ENCODE peak calls at places on chromosomes 6 and 20, in four cellular contexts. Q is endothelial cell, Z is choroid plexus epithelial cell, H is astrocyte. K is an unnamed sample.
A peak's percentile ranks its signal among the peaks of the same experiment; 100 is the strongest.

GRCh38 chr20:4896971-4897497 is 104.3 kb downstream of the SLC23A2 start:
- DNase-seq in Q (no peak), Z (no peak), H (no peak), K (no peak)

GRCh38 chr6:13916230-13916944 is 8.4 kb upstream of the RNF182 start:
- DNase-seq in Q (no peak), Z (peak; percentile 54), H (peak; percentile 53), K (no peak)

GRCh38 chr20:54622338-54623280 is 147.2 kb downstream of the DOK5 start:
- DNase-seq in Q (no peak), Z (no peak), H (peak; percentile 51), K (no peak)

GRCh38 chr6:33905081-33905609 is 101.3 kb upstream of the MLN start:
- DNase-seq in Q (no peak), Z (no peak), H (no peak), K (no peak)

GRCh38 chr20:2335096-2335495 is 39.3 kb downstream of the TGM3 start:
- DNase-seq in Q (no peak), Z (no peak), H (no peak), K (no peak)

GRCh38 chr20:50550531-50550930 is 40.3 kb downstream of the PTPN1 start:
- DNase-seq in Q (no peak), Z (no peak), H (no peak), K (no peak)

GRCh38 chr6:26536571-26537159 is 1.5 kb upstream of the HMGN4 start:
- DNase-seq in Q (peak; percentile 6), Z (peak; percentile 84), H (peak; percentile 69), K (no peak)

GRCh38 chr20:15739056-15739455 is 834.2 kb downstream of the KIF16B start:
- DNase-seq in Q (no peak), Z (no peak), H (no peak), K (no peak)

GRCh38 chr6:77136086-77136485 is 327.2 kb downstream of the HTR1B start:
- DNase-seq in Q (no peak), Z (no peak), H (peak; percentile 37), K (no peak)

GRCh38 chr20:9977629-9978028 is 57.2 kb upstream of the ANKEF1 start:
- DNase-seq in Q (no peak), Z (no peak), H (no peak), K (no peak)

GRCh38 chr20:63974402-63975200 is 4.8 kb downstream of the SAMD10 start:
- DNase-seq in Q (no peak), Z (no peak), H (no peak), K (no peak)

GRCh38 chr6:66735106-66735890 is 1028.3 kb upstream of the EYS start:
- DNase-seq in Q (no peak), Z (peak; percentile 93), H (peak; percentile 30), K (no peak)

GRCh38 chr6:66740346-66740745 is 1033.3 kb upstream of the EYS start:
- DNase-seq in Q (no peak), Z (no peak), H (no peak), K (no peak)
- TF ChIP-seq CTCF in Q (no peak), Z (no peak), H (no peak), K (no peak)

GRCh38 chr6:2351807-2352431 is 106.5 kb upstream of the GMDS start:
- DNase-seq in Q (no peak), Z (peak; percentile 88), H (peak; percentile 65), K (no peak)

GRCh38 chr6:2355155-2355554 is 109.8 kb upstream of the GMDS start:
- DNase-seq in Q (no peak), Z (no peak), H (peak; percentile 25), K (no peak)

GRCh38 chr6:2351090-2351489 is 105.7 kb upstream of the GMDS start:
- DNase-seq in Q (no peak), Z (no peak), H (no peak), K (no peak)

GRCh38 chr6:2353412-2354137 is 108.2 kb upstream of the GMDS start:
- DNase-seq in Q (peak; percentile 75), Z (peak; percentile 91), H (peak; percentile 74), K (no peak)

DNA sequence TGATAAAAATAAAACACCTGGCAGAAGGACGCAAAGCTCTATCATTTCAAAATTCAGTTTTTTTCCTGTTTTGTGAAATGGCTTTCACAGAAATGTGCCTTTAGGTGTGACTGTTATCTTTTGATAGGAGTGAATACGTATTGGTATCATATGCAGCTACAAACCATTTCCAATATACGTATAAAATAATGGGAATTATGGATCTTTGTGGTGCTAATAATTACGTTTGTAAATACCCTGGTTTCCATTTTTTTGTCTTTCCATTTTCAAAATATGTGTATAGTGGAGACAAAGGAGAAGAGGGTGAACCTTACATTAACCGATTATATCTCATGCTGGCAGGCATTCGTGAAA is 108.7 kb upstream of the GMDS start:
- DNase-seq in Q (no peak), Z (no peak), H (no peak), K (no peak)
- TF ChIP-seq CTCF in Q (no peak), Z (no peak), H (no peak), K (no peak)

DNA sequence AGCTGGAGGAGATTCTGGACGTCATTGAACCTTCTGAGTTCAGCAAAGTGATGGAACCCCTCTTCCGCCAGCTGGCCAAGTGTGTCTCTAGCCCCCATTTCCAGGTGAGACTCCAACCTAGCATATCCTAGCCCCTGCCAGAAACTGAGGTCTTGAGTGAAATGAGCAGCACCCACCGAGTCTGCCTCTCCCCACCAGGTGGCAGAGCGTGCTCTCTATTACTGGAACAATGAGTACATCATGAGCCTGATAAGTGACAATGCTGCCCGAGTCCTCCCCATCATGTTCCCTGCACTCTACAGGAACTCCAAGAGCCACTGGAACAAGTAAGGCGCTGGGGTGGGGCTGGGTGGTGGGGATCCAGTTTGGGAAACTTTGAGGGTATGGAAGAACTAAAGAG is 4.6 kb downstream of the MEA1 start:
- DNase-seq in Q (peak; percentile 31), Z (peak; percentile 61), H (no peak), K (no peak)
- TF ChIP-seq CTCF in Q (no peak), Z (peak; percentile 70), H (peak; percentile 35), K (no peak)

DNA sequence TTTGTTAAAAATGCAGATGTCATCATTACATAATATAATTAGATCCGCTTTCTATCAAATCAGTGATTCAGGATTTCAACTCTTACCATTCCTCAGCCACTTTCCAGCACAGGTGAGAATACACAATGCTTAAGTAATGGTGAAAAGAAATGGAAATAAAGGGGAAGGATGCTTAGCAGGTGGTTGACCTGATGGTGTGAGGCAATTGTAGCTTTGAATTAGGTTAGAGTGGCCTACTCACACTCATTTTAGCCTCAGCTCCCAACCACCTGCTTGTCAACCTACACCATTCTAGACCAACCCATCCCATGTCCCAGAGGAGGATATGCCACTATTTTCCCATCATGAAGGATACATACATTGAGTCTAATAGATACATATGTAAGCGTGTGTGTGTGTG is 138.1 kb downstream of the DNAH8 start:
- DNase-seq in Q (no peak), Z (no peak), H (no peak), K (no peak)
- TF ChIP-seq CTCF in Q (no peak), Z (no peak), H (no peak), K (no peak)

GRCh38 chr20:33561981-33562601 is 72.2 kb downstream of the CBFA2T2 start:
- DNase-seq in Q (no peak), Z (peak; percentile 90), H (peak; percentile 90), K (no peak)
- TF ChIP-seq CTCF in Q (no peak), Z (no peak), H (no peak), K (no peak)

K was measured in esophagus squamous epithelium.